ENCODE peak calls at places on chromosomes 13 and 19, in four cellular contexts. Z is choroid plexus epithelial cell, W is HFF-Myc, I is neuronal stem cell. T is an unnamed sample.

GRCh38 chr13:30153871-30154426 is 153.4 kb downstream of the KATNAL1 start:
- DNase-seq in Z (peak; percentile 57), W (no peak), I (no peak), T (peak; percentile 47)

GRCh38 chr19:21256722-21257121 is 72.5 kb downstream of the ZNF708 start:
- DNase-seq in Z (peak; percentile 44), W (no peak), I (no peak), T (no peak)

GRCh38 chr13:19605161-19605955 is 28.1 kb upstream of the MPHOSPH8 start:
- DNase-seq in Z (no peak), W (no peak), I (no peak), T (no peak)

GRCh38 chr13:112968910-112969691 is at the start of gene MCF2L:
- DNase-seq in Z (peak; percentile 60), W (peak; percentile 2), I (peak; percentile 38), T (peak; percentile 66)

GRCh38 chr19:46211201-46211881 is 18.2 kb upstream of the IGFL1 start:
- DNase-seq in Z (no peak), W (no peak), I (no peak), T (no peak)

GRCh38 chr19:47752440-47753211 is 7.3 kb downstream of the NOP53 start:
- DNase-seq in Z (no peak), W (no peak), I (no peak), T (no peak)

GRCh38 chr13:94198666-94199065 is 280.8 kb downstream of the DCT start:
- DNase-seq in Z (peak; percentile 86), W (no peak), I (no peak), T (no peak)

GRCh38 chr13:26457212-26457611 is 100.3 kb upstream of the WASF3 start:
- DNase-seq in Z (no peak), W (no peak), I (no peak), T (no peak)

GRCh38 chr19:20964798-20965197 is 41.7 kb downstream of the ZNF85 start:
- DNase-seq in Z (no peak), W (no peak), I (no peak), T (no peak)

GRCh38 chr13:45974500-45974899 is 78.0 kb downstream of the ZC3H13 start:
- DNase-seq in Z (no peak), W (no peak), I (no peak), T (no peak)

GRCh38 chr19:14497347-14497921 is 1.5 kb upstream of the GIPC1 start:
- DNase-seq in Z (no peak), W (no peak), I (no peak), T (no peak)

GRCh38 chr19:15616627-15617270 is 1.7 kb downstream of the CYP4F8 start:
- DNase-seq in Z (no peak), W (no peak), I (no peak), T (no peak)

GRCh38 chr13:98751397-98752110 is 918 bp downstream of the SLC15A1 start:
- DNase-seq in Z (peak; percentile 29), W (no peak), I (no peak), T (no peak)

GRCh38 chr13:90502762-90503161 is 844.7 kb upstream of the MIR17HG start:
- DNase-seq in Z (no peak), W (no peak), I (no peak), T (no peak)

GRCh38 chr13:48749699-48750473 is 96.2 kb downstream of the CYSLTR2 start:
- DNase-seq in Z (peak; percentile 99), W (peak; percentile 88), I (peak; percentile 29), T (peak; percentile 75)

GRCh38 chr19:44757735-44758505 is 9.4 kb downstream of the BCL3 start:
- DNase-seq in Z (peak; percentile 75), W (no peak), I (peak; percentile 71), T (no peak)

GRCh38 chr13:29969286-29969685 is 118.9 kb upstream of the UBL3 start:
- DNase-seq in Z (no peak), W (peak; percentile 14), I (no peak), T (no peak)

GRCh38 chr19:48540110-48540509 is 11.9 kb upstream of the SULT2B1 start:
- DNase-seq in Z (no peak), W (no peak), I (no peak), T (no peak)

GRCh38 chr13:112616586-112617381 is 28.8 kb upstream of the TUBGCP3 start:
- DNase-seq in Z (peak; percentile 61), W (no peak), I (no peak), T (no peak)

GRCh38 chr13:22061371-22061805 is 390.5 kb downstream of the FGF9 start:
- DNase-seq in Z (no peak), W (no peak), I (no peak), T (peak; percentile 60)

GRCh38 chr19:10227215-10227971 is 3.7 kb downstream of the S1PR2 start:
- DNase-seq in Z (peak; percentile 47), W (no peak), I (no peak), T (peak; percentile 97)

GRCh38 chr13:80840313-80840976 is 499.5 kb upstream of the SPRY2 start:
- DNase-seq in Z (peak; percentile 86), W (no peak), I (peak; percentile 53), T (no peak)

GRCh38 chr19:45641274-45642105 is 2.3 kb upstream of the EML2 start:
- DNase-seq in Z (peak; percentile 83), W (peak; percentile 86), I (peak; percentile 82), T (no peak)

GRCh38 chr13:24693862-24694471 is 13.8 kb downstream of the ATP12A start:
- DNase-seq in Z (peak; percentile 75), W (no peak), I (peak; percentile 57), T (no peak)

GRCh38 chr13:110272227-110272626 is 34.7 kb downstream of the COL4A1 start:
- DNase-seq in Z (no peak), W (no peak), I (no peak), T (no peak)

GRCh38 chr13:21458457-21458815 is 667 bp downstream of the ZDHHC20 start:
- DNase-seq in Z (peak; percentile 13), W (no peak), I (no peak), T (peak; percentile 27)

GRCh38 chr13:102948006-102948405 is 102.2 kb downstream of the ERCC5 start:
- DNase-seq in Z (peak; percentile 12), W (no peak), I (peak; percentile 20), T (peak; percentile 68)

DNA sequence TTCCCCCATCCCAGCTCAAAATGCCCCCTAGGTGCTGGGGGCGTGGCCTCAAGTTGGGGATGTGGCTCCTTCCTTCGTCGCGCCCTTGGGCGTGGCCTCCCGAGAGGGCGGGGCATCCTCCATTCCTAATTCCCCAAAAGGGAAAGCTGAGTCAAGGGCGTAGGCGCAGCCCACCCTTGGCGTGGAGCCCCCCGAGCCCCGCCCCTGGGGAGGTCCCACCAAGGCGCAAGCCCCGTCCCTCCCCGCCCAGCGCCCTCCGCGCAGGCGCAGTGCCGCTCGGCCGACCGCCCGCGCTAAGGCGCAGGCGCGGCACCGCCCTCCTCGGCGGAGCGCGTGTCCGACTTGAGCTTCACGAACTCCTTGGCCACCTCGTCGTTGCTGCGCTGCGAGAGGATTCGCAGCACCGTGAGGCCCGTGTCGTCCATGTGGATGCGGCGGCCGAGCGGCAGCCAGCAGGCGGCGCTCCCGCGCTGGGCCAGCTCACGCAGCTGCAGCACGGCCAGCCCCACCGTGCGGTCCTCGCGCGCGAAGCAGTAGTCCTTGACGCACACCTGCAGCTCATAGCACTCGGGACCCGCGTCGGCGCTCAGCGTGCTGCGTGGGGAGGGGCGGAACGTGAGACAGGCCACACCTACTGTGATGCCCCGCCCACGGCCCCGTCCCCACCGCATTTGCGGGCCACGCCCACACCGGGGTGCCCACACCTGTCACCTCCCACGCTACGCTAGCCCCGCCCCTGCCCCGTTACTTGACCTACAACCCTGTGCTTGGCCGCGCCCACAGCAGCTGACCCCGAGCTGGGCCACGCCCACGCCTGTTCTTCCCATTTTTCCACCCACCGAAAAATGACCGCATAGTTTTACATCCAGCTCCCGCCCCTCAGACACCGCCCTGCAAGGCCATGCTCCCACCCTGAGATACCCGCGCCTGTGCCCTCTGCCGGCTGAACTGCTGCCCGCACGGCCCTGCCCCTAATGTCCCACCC is 50.6 kb downstream of the COLGALT1 start:
- DNase-seq in Z (peak; percentile 79), W (peak; percentile 46), I (peak; percentile 93), T (peak; percentile 47)
- H3K4me3 ChIP-seq in Z (peak overlapping the region; percentile 46), W (peak overlapping the region; percentile 30), I (peak overlapping the region; percentile 79), T (peak overlapping the region; percentile 23)

GRCh38 chr19:6736917-6737283 is 480 bp downstream of the GPR108 start:
- DNase-seq in Z (no peak), W (no peak), I (no peak), T (no peak)

GRCh38 chr19:6739390-6739883 is at the start of gene TRIP10:
- DNase-seq in Z (peak; percentile 85), W (no peak), I (peak; percentile 79), T (peak; percentile 65)

GRCh38 chr19:6738726-6739389 is 622 bp upstream of the TRIP10 start:
- DNase-seq in Z (no peak), W (peak; percentile 77), I (no peak), T (no peak)

GRCh38 chr19:6737284-6737872 is at the start of gene GPR108:
- DNase-seq in Z (peak; percentile 100), W (peak; percentile 100), I (peak; percentile 100), T (peak; percentile 100)

DNA sequence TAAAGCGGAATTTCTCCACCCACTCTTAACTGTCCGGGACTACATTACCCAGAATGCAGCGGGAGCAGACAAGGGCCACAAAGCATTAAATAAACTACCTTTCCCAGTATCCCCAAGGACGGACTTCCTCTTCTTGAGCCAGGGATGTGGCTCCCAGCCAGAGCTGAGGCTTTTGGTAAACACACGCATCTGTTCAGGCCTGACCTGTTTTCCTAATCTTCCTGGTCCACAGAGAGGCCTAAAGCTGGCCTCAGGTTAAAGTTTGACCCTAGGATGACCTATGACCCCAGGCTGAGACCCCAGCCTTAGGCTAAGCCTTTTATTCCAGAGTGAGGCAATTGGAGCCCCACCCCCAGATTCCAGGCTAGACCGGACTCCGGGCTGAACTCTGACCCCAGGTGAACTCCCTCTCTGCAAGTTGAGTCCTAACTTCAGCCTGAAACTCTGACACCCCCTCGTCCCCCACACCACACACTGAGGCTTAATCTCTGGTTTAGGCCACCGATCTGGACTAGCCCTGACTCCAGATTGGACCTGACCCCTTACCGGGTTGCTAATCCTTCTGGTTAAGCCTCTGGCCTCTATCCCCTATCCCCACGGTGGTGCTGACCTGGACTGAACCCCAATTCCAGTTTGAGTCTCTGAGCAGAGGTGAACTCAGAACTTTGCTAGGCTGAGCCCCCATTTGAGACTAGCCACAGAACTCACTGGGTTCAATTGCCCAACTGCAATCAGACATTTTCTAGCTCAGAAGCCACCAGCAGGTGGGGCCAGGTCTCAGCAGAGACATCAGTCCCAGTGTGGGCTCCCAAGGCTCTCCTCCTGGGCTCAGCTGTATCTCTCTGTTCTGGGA is 719 bp upstream of the GPR108 start:
- DNase-seq in Z (peak; percentile 92), W (no peak), I (peak; percentile 59), T (peak; percentile 78)
- H3K4me3 ChIP-seq in Z (no peak overlapping the region), W (peak overlapping the region; percentile 18), I (no peak overlapping the region), T (peak overlapping the region; percentile 89)

GRCh38 chr13:43360196-43360595 is 336.8 kb downstream of the DNAJC15 start:
- DNase-seq in Z (no peak), W (no peak), I (no peak), T (no peak)
- H3K4me3 ChIP-seq in Z (no peak overlapping the region), W (no peak overlapping the region), I (no peak overlapping the region), T (no peak overlapping the region)

GRCh38 chr13:41459754-41460111 is 2.4 kb downstream of the RGCC start:
- DNase-seq in Z (no peak), W (no peak), I (no peak), T (no peak)
- H3K4me3 ChIP-seq in Z (peak overlapping the region; percentile 28), W (peak overlapping the region; percentile 58), I (no peak overlapping the region), T (peak overlapping the region; percentile 54)

GRCh38 chr13:34941436-34941834 is 635 bp upstream of the NBEA start:
- DNase-seq in Z (no peak), W (no peak), I (no peak), T (no peak)
- H3K4me3 ChIP-seq in Z (peak overlapping the region; percentile 88), W (peak overlapping the region; percentile 64), I (peak overlapping the region; percentile 79), T (peak overlapping the region; percentile 81)

T was measured in dorsolateral prefrontal cortex.